ENCODE peak calls at places on chromosomes 5 and 9, in nine cellular contexts. L is WERI-Rb-1, I is left lung, X is spleen, D is left ventricle myocardium inferior, K is tibial artery, P is astrocyte, E is suprapubic skin, O is NT2/D1. Z is an unnamed sample. For H3K36me3, the result is how much of the 10 kb centered on the place peaks cover.

GRCh38 chr9:35675732-35676392 is 2.1 kb downstream of the CA9 start:
- DNase-seq in L (no peak), I (peak), X (peak), D (no peak), K (no peak), P (no peak), E (no peak), O (peak), Z (no peak)

GRCh38 chr5:17216974-17217325 is 481 bp upstream of the BASP1 start:
- DNase-seq in L (peak), I (peak), X (peak), D (no peak), K (peak), P (peak), E (peak), O (no peak), Z (no peak)

GRCh38 chr5:125227333-125228075 is 481.1 kb upstream of the ZNF608 start:
- DNase-seq in L (peak), I (no peak), X (no peak), D (no peak), K (no peak), P (peak), E (no peak), O (no peak), Z (no peak)

GRCh38 chr5:59562756-59563389 is 330.7 kb downstream of the PDE4D start:
- DNase-seq in L (no peak), I (peak), X (peak), D (no peak), K (no peak), P (peak), E (no peak), O (peak), Z (peak)

GRCh38 chr5:67182406-67182805 is 14.2 kb downstream of the CD180 start:
- DNase-seq in L (no peak), I (no peak), X (peak), D (peak), K (peak), P (peak), E (peak), O (no peak), Z (peak)

GRCh38 chr9:89755835-89756234 is 151.0 kb downstream of the GADD45G start:
- DNase-seq in L (no peak), I (no peak), X (peak), D (peak), K (no peak), P (peak), E (no peak), O (no peak), Z (no peak)

GRCh38 chr5:117803533-117803932 is 1184.8 kb downstream of the DTWD2 start:
- DNase-seq in L (no peak), I (no peak), X (no peak), D (no peak), K (no peak), P (no peak), E (no peak), O (no peak), Z (no peak)

GRCh38 chr5:82405166-82405565 is 127.0 kb upstream of the RPS23 start:
- DNase-seq in L (no peak), I (no peak), X (no peak), D (no peak), K (no peak), P (peak), E (no peak), O (no peak), Z (no peak)

GRCh38 chr5:2265341-2265740 is 382.6 kb upstream of the IRX4 start:
- DNase-seq in L (no peak), I (no peak), X (no peak), D (no peak), K (no peak), P (no peak), E (no peak), O (no peak), Z (no peak)

GRCh38 chr5:31887556-31887955 is 248.6 kb downstream of the PDZD2 start:
- DNase-seq in L (no peak), I (no peak), X (no peak), D (no peak), K (no peak), P (no peak), E (peak), O (no peak), Z (no peak)

GRCh38 chr5:9596256-9596655 is 33.9 kb downstream of the TAS2R1 start:
- DNase-seq in L (no peak), I (no peak), X (no peak), D (no peak), K (no peak), P (no peak), E (no peak), O (no peak), Z (no peak)

GRCh38 chr9:27457445-27457844 is 66.6 kb upstream of the IFNK start:
- DNase-seq in L (no peak), I (no peak), X (peak), D (peak), K (no peak), P (no peak), E (no peak), O (peak), Z (no peak)

GRCh38 chr5:10499776-10500175 is 58.1 kb downstream of the ROPN1L start:
- DNase-seq in L (no peak), I (no peak), X (no peak), D (no peak), K (no peak), P (no peak), E (no peak), O (no peak), Z (no peak)

GRCh38 chr5:93580387-93581100 is 475 bp downstream of the NR2F1-AS1 start:
- DNase-seq in L (no peak), I (no peak), X (no peak), D (no peak), K (no peak), P (no peak), E (no peak), O (no peak), Z (no peak)

GRCh38 chr9:93636667-93637066 is 60.3 kb downstream of the PHF2 start:
- DNase-seq in L (no peak), I (peak), X (no peak), D (no peak), K (no peak), P (no peak), E (no peak), O (no peak), Z (no peak)
- H3K4me3 ChIP-seq in L (no peak), I (no peak), X (no peak), D (no peak), K (no peak), P (no peak), E (no peak), O (no peak), Z (no peak)

DNA sequence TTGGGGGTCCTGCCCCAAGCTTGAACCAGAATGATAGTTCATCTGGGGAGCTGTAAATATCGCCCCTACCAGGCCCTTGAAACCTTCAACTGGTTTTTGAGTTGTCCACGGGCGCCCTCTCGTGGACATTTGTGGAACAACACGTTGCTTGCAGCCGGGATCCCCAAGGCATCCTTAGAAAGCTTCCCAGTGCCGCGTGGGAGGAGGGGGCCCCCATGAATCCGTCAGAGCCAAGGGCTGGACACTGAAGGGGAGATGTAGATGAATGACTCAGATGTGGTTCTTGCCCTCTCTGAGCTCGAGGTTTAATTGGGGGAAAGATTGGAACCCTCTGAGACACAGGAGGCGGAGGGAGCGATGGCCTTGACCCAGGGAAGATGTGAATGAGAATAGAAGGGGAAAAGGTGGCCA is 31.8 kb upstream of the ORM1 start:
- DNase-seq in L (peak), I (peak), X (peak), D (peak), K (peak), P (peak), E (peak), O (peak), Z (peak)
- H3K36me3 ChIP-seq in L (half or more), I (under half), X (under half), D (under half), K (under half), P (under half), E (under half), O (half or more), Z (under half)

GRCh38 chr9:131590907-131591844 is 45.9 kb downstream of the PRRT1B start:
- DNase-seq in L (peak), I (peak), X (peak), D (peak), K (peak), P (peak), E (peak), O (peak), Z (peak)
- H3K4me3 ChIP-seq in L (no peak), I (no peak), X (no peak), D (no peak), K (no peak), P (no peak), E (no peak), O (no peak), Z (no peak)

GRCh38 chr5:140266471-140267200 is 36.3 kb downstream of the PFDN1 start:
- DNase-seq in L (no peak), I (no peak), X (no peak), D (no peak), K (no peak), P (no peak), E (no peak), O (no peak), Z (no peak)
- H3K36me3 ChIP-seq in L (under half), I (under half), X (under half), D (under half), K (under half), P (under half), E (under half), O (under half), Z (under half)

GRCh38 chr9:105911104-105911911 is 217.0 kb downstream of the TMEM38B start:
- DNase-seq in L (no peak), I (no peak), X (no peak), D (no peak), K (no peak), P (peak), E (no peak), O (peak), Z (peak)
- H3K4me3 ChIP-seq in L (no peak), I (no peak), X (no peak), D (no peak), K (no peak), P (no peak), E (no peak), O (no peak), Z (no peak)

GRCh38 chr9:131469951-131470350 is 32.8 kb upstream of the POMT1 start:
- DNase-seq in L (no peak), I (no peak), X (peak), D (no peak), K (no peak), P (no peak), E (peak), O (no peak), Z (no peak)
- H3K36me3 ChIP-seq in L (half or more), I (half or more), X (half or more), D (half or more), K (half or more), P (half or more), E (half or more), O (half or more), Z (under half)